ENCODE peak calls at places on chromosomes 4 and X, in nine cellular contexts. G is ascending aorta; B is MM.1S; A is uterus; Q is GM23338; V is fibroblast of lung; E is A673; X is caudate nucleus; M is CD8-positive, alpha-beta T cell. K is an unnamed sample.

GRCh38 chr4:126738926-126739325 is 893.8 kb upstream of the INTU start:
- DNase-seq in E (no peak), Q (no peak), M (no peak), G (no peak), X (no peak), B (no peak), A (no peak), V (peak; percentile 53), K (no peak)

GRCh38 chr4:128782076-128782715 is 27.3 kb upstream of the JADE1 start:
- DNase-seq in A (peak; percentile 21), X (peak; percentile 9), E (peak; percentile 43), G (no peak), V (no peak), M (peak; percentile 65), Q (peak; percentile 52), B (no peak), K (no peak)

GRCh38 chr4:125283702-125284279 is 31.0 kb upstream of the FAT4 start:
- DNase-seq in X (no peak), Q (peak; percentile 36), E (peak; percentile 46), M (no peak), V (peak; percentile 66), G (no peak), A (no peak), B (peak; percentile 35), K (no peak)

GRCh38 chrX:69238960-69239231 is 73.6 kb upstream of the PJA1 start:
- DNase-seq in V (no peak), X (no peak), A (no peak), Q (no peak), G (no peak), B (no peak), M (no peak), E (no peak), K (no peak)

GRCh38 chrX:111182938-111183337 is 86.9 kb downstream of the PAK3 start:
- DNase-seq in G (no peak), X (no peak), M (no peak), B (no peak), V (no peak), A (no peak), E (no peak), Q (no peak), K (no peak)

GRCh38 chrX:150085881-150086280 is 147.6 kb upstream of the EOLA2 start:
- DNase-seq in X (no peak), G (no peak), E (no peak), B (no peak), A (no peak), M (no peak), Q (no peak), V (peak; percentile 15), K (no peak)

GRCh38 chrX:15143050-15143824 is 126.6 kb downstream of the ASB9 start:
- DNase-seq in V (peak; percentile 41), G (no peak), Q (peak; percentile 66), X (peak; percentile 14), M (peak; percentile 42), E (peak; percentile 46), A (peak; percentile 22), B (peak; percentile 35), K (peak; percentile 21)

GRCh38 chr4:185730387-185730786 is 81.6 kb downstream of the SORBS2 start:
- DNase-seq in X (no peak), A (no peak), E (peak; percentile 21), Q (peak; percentile 55), M (no peak), B (peak; percentile 98), G (no peak), V (peak; percentile 38), K (no peak)

GRCh38 chrX:151713859-151714258 is 2.0 kb upstream of the FATE1 start:
- DNase-seq in G (no peak), X (no peak), B (peak; percentile 25), A (no peak), E (peak; percentile 26), V (peak; percentile 0), M (no peak), Q (peak; percentile 62), K (no peak)

GRCh38 chr4:12242354-12242753 is 813.7 kb upstream of the HS3ST1 start:
- DNase-seq in G (no peak), A (no peak), M (no peak), B (no peak), X (no peak), E (no peak), V (no peak), Q (no peak), K (no peak)

GRCh38 chr4:101421393-101421792 is 74.1 kb upstream of the PPP3CA start:
- DNase-seq in G (no peak), X (no peak), V (no peak), A (no peak), Q (no peak), M (no peak), E (peak; percentile 64), B (no peak), K (no peak)

GRCh38 chr4:75244325-75244724 is 269.9 kb downstream of the RCHY1 start:
- DNase-seq in E (no peak), G (no peak), B (no peak), Q (no peak), V (no peak), X (no peak), M (no peak), A (no peak), K (no peak)

GRCh38 chr4:103075894-103076776 is at the start of gene SLC9B2:
- DNase-seq in X (peak; percentile 73), B (peak; percentile 72), M (peak; percentile 74), A (peak; percentile 67), V (peak; percentile 70), E (peak; percentile 81), G (no peak), Q (peak; percentile 83), K (peak; percentile 30)

GRCh38 chrX:23662187-23662586 is 5.1 kb upstream of the PRDX4 start:
- DNase-seq in A (no peak), G (no peak), B (peak; percentile 38), V (no peak), Q (no peak), E (no peak), M (no peak), X (no peak), K (no peak)

GRCh38 chr4:22487333-22487732 is 28.5 kb downstream of the ADGRA3 start:
- DNase-seq in E (no peak), M (no peak), B (no peak), A (no peak), Q (no peak), X (no peak), G (no peak), V (no peak), K (no peak)

GRCh38 chr4:54746228-54746627 is 88.5 kb downstream of the KIT start:
- DNase-seq in A (no peak), G (no peak), M (no peak), X (no peak), Q (no peak), B (peak; percentile 35), V (no peak), E (no peak), K (no peak)

DNA sequence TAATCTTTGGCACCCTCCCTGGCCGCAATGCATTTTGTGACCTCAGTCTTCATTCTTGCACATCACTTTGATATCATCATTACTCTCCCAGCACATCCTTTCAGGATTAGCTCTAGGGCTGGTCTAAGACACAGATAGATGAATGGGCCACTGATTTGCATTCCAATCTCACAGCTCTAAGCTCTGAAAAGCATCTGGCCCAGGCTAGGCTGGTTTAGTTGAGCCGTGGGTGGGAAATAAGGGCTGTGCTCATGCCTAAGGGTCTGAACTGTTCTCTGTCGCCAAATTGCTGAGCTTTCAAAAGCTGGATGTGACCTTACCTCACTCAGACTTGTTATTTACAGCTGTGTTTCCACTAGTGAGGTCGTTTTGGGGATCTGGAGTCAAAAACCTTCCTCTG is 30.0 kb upstream of the SLC9A7 start:
- DNase-seq in G (no peak), B (no peak), M (no peak), X (no peak), Q (peak; percentile 11), V (no peak), A (no peak), E (peak; percentile 40), K (no peak)
- H3K27ac ChIP-seq in G (no peak overlapping the region), B (no peak overlapping the region), M (no peak overlapping the region), X (no peak overlapping the region), Q (no peak overlapping the region), V (no peak overlapping the region), A (no peak overlapping the region), E (no peak overlapping the region), K (no peak overlapping the region)

DNA sequence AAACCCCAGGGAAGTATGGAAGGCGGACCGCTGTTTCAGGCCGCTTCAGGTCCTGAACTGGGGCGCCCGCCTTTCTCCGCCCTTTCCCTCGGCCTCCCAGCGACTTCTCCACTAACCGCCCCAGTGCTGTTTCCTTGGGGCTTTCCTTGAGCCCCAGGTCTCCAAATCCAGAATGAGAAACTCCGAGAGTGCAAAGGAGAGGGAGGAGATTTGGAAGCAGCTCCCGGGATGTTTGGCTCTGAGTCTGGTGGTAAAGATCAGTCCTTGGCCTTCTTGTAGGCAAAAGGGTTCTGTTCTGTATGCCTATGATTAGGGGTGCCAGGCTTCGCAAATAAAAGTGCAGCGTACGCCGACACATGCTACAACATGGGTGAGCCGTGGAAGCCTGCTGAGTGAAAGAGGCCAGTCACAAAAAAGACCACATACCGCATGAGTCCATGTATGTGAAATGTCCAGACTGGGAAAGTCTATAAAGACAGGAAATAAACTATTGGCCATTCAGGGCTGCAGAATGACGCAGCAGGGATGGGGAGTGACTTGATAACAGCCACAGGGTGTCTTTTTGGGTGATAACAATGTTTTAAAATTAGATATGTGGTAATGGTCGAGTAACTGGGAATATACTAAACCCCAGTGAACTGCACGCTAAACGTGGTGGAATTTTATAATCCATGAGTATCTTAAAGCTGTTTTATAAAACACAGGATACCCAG is 99.8 kb downstream of the TRAPPC11 start:
- DNase-seq in E (no peak), A (no peak), M (no peak), Q (peak; percentile 64), V (no peak), G (no peak), X (no peak), B (no peak), K (no peak)
- H3K27ac ChIP-seq in E (no peak overlapping the region), A (no peak overlapping the region), M (no peak overlapping the region), Q (no peak overlapping the region), V (no peak overlapping the region), G (no peak overlapping the region), X (no peak overlapping the region), B (no peak overlapping the region), K (peak overlapping the region; percentile 52)

DNA sequence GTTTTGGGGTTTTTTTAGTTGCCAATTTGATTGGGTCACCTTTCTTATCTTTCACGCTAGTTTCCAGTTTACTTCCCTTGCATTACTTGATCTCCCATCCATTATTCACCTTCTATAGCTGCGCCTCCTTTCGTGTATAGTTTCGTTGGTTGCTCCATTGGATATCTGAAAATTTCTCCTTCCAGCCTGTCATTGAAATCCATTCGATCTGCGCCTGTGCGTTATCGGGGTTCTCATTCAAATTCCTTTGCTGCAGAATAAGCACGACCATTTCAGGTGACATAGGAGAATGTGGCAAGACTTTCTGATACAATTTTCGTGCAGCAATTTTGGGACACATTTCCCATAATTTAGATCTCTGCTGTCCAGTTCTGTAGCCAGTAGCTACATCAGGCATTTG is 826 bp downstream of the TRAPPC11 start:
- DNase-seq in G (no peak), E (peak; percentile 23), V (no peak), M (no peak), Q (no peak), X (no peak), A (no peak), B (no peak), K (no peak)
- H3K27ac ChIP-seq in G (peak overlapping the region; percentile 90), E (peak overlapping the region; percentile 88), V (peak overlapping the region; percentile 72), M (peak overlapping the region; percentile 89), Q (no peak overlapping the region), X (peak overlapping the region; percentile 85), A (peak overlapping the region; percentile 84), B (peak overlapping the region; percentile 61), K (peak overlapping the region; percentile 93)

DNA sequence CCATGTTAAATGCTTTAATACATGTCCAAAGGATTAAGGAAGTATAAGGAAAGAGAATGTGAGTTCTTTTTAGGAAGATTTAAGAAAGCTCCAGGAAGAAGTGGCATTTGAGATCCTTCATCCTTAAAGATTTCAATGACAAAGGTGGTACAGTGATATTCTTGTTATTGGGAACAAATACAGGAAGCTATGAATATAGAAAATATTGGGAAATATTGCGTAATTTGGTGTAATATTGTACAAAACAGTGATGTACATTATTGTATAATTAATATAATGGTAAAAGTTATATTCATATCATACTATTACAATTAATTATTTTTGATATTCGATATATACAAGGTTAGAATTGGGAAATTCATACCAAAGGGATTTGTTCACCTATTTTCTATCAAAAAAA is 937.9 kb downstream of the CCSER1 start:
- DNase-seq in E (no peak), B (no peak), A (no peak), M (no peak), X (no peak), G (no peak), Q (no peak), V (no peak), K (no peak)
- H3K27ac ChIP-seq in E (no peak overlapping the region), B (no peak overlapping the region), A (no peak overlapping the region), M (no peak overlapping the region), X (no peak overlapping the region), G (no peak overlapping the region), Q (no peak overlapping the region), V (no peak overlapping the region), K (no peak overlapping the region)

K was measured in prostate gland.